ENCODE peak calls at places on chromosome 7, in seven cellular contexts. F is RWPE1; C is GM19239; R is CD4-positive, CD25-positive, alpha-beta regulatory T cell; M is amygdala; P is fibroblast of mammary gland; G is HS-5. J is an unnamed sample.

GRCh38 chr7:111499027-111499426 is 63.3 kb downstream of the IMMP2L start:
- DNase-seq in F (peak), C (no peak), R (no peak), M (no peak), P (peak), G (peak), J (no peak)

GRCh38 chr7:114504586-114504985 is 90.0 kb downstream of the FOXP2 start:
- DNase-seq in F (no peak), C (no peak), R (no peak), M (no peak), P (peak), G (no peak), J (no peak)

GRCh38 chr7:27197137-27198042 is 2.5 kb downstream of the HOXA13 start:
- DNase-seq in F (no peak), C (no peak), R (no peak), M (no peak), P (no peak), G (no peak), J (no peak)

GRCh38 chr7:128203710-128204214 is 37.3 kb upstream of the LEP start:
- DNase-seq in F (no peak), C (no peak), R (no peak), M (no peak), P (peak), G (no peak), J (no peak)

GRCh38 chr7:50588937-50589336 is 23.7 kb upstream of the DDC start:
- DNase-seq in F (no peak), C (no peak), R (no peak), M (no peak), P (no peak), G (no peak), J (no peak)

GRCh38 chr7:732094-732541 is 5.0 kb upstream of the PRKAR1B start:
- DNase-seq in F (peak), C (no peak), R (no peak), M (no peak), P (no peak), G (no peak), J (no peak)

GRCh38 chr7:121430558-121430957 is 34.5 kb upstream of the FAM3C start:
- DNase-seq in F (no peak), C (no peak), R (no peak), M (no peak), P (no peak), G (no peak), J (no peak)

GRCh38 chr7:107544848-107545591 is 18.7 kb downstream of the COG5 start:
- DNase-seq in F (no peak), C (no peak), R (no peak), M (no peak), P (no peak), G (no peak), J (no peak)

GRCh38 chr7:40538281-40538680 is 403.5 kb downstream of the SUGCT start:
- DNase-seq in F (no peak), C (no peak), R (no peak), M (no peak), P (no peak), G (no peak), J (no peak)

GRCh38 chr7:79495544-79496272 is 42.2 kb upstream of the MAGI2 start:
- DNase-seq in F (peak), C (no peak), R (no peak), M (no peak), P (peak), G (peak), J (no peak)

GRCh38 chr7:22697897-22698645 is 28.9 kb upstream of the IL6 start:
- DNase-seq in F (no peak), C (peak), R (peak), M (no peak), P (no peak), G (no peak), J (no peak)

GRCh38 chr7:86647340-86648094 is 3.8 kb downstream of the GRM3 start:
- DNase-seq in F (no peak), C (no peak), R (no peak), M (no peak), P (no peak), G (no peak), J (no peak)

GRCh38 chr7:131556912-131557457 is 557 bp upstream of the PODXL start:
- DNase-seq in F (no peak), C (no peak), R (no peak), M (no peak), P (no peak), G (no peak), J (no peak)

GRCh38 chr7:4851459-4852422 is 10.1 kb downstream of the PAPOLB start:
- DNase-seq in F (peak), C (no peak), R (no peak), M (no peak), P (peak), G (peak), J (no peak)

GRCh38 chr7:7183061-7183832 is 903 bp downstream of the C1GALT1 start:
- DNase-seq in F (peak), C (peak), R (peak), M (peak), P (peak), G (peak), J (no peak)

GRCh38 chr7:3154317-3154716 is 110.7 kb upstream of the CARD11 start:
- DNase-seq in F (no peak), C (no peak), R (no peak), M (no peak), P (no peak), G (no peak), J (no peak)

GRCh38 chr7:93707249-93707648 is 132.7 kb upstream of the CALCR start:
- DNase-seq in F (no peak), C (no peak), R (no peak), M (no peak), P (no peak), G (no peak), J (no peak)

GRCh38 chr7:95045236-95045923 is 138.0 kb downstream of the PPP1R9A start:
- DNase-seq in F (no peak), C (no peak), R (no peak), M (peak), P (peak), G (peak), J (no peak)

GRCh38 chr7:28536259-28536658 is 123.9 kb downstream of the CREB5 start:
- DNase-seq in F (peak), C (no peak), R (no peak), M (no peak), P (peak), G (peak), J (no peak)

GRCh38 chr7:7732566-7733290 is 14.3 kb upstream of the RPA3 start:
- DNase-seq in F (no peak), C (no peak), R (no peak), M (no peak), P (peak), G (no peak), J (no peak)

GRCh38 chr7:128378637-128379036 is 17.1 kb upstream of the PRRT4 start:
- DNase-seq in F (no peak), C (no peak), R (no peak), M (no peak), P (no peak), G (no peak), J (no peak)

GRCh38 chr7:90262438-90262837 is 17.5 kb downstream of the CFAP69 start:
- DNase-seq in F (peak), C (peak), R (no peak), M (no peak), P (peak), G (no peak), J (no peak)

GRCh38 chr7:74094224-74095095 is 10.9 kb downstream of the LIMK1 start:
- DNase-seq in F (peak), C (peak), R (peak), M (no peak), P (peak), G (peak), J (peak)

GRCh38 chr7:75718390-75719031 is 20.2 kb downstream of the HIP1 start:
- DNase-seq in F (no peak), C (no peak), R (no peak), M (no peak), P (no peak), G (no peak), J (no peak)

GRCh38 chr7:43501881-43502280 is 81.0 kb upstream of the STK17A start:
- DNase-seq in F (no peak), C (no peak), R (no peak), M (no peak), P (peak), G (no peak), J (no peak)

GRCh38 chr7:114842551-114843065 is 79.3 kb upstream of the MDFIC start:
- DNase-seq in F (no peak), C (no peak), R (no peak), M (no peak), P (no peak), G (no peak), J (no peak)

GRCh38 chr7:150663802-150664494 is 21.6 kb upstream of the GIMAP2 start:
- DNase-seq in F (no peak), C (no peak), R (peak), M (no peak), P (no peak), G (no peak), J (no peak)

GRCh38 chr7:152435384-152436278 is at the start of gene KMT2C:
- DNase-seq in F (peak), C (peak), R (peak), M (peak), P (peak), G (no peak), J (peak)

GRCh38 chr7:36045275-36045674 is 107.8 kb upstream of the EEPD1 start:
- DNase-seq in F (no peak), C (no peak), R (no peak), M (no peak), P (peak), G (no peak), J (no peak)

GRCh38 chr7:3399858-3400257 is 98.8 kb downstream of the SDK1 start:
- DNase-seq in F (no peak), C (no peak), R (no peak), M (no peak), P (peak), G (no peak), J (no peak)

GRCh38 chr7:22859676-22860290 is 37.1 kb upstream of the TOMM7 start:
- DNase-seq in F (peak), C (no peak), R (no peak), M (no peak), P (peak), G (no peak), J (no peak)